ENCODE peak calls at places on chromosome 17, in nine cellular contexts. One of them, this sample, is unnamed.

GRCh38 chr17:44438634-44439033 is 49.2 kb upstream of the ITGA2B start:
- DNase-seq in SK-N-MC: no peak
- DNase-seq in transverse colon: peak
- DNase-seq in thyroid gland: peak
- DNase-seq in ascending aorta: no peak
- DNase-seq in A673: no peak
- DNase-seq in AG04449: no peak
- DNase-seq in HCT116: no peak
- DNase-seq in skeletal muscle cell: peak
- DNase-seq in this sample: no peak

GRCh38 chr17:40322417-40323315 is 13.7 kb downstream of the RARA start:
- DNase-seq in SK-N-MC: peak
- DNase-seq in transverse colon: peak
- DNase-seq in thyroid gland: peak
- DNase-seq in ascending aorta: peak
- DNase-seq in A673: peak
- DNase-seq in AG04449: no peak
- DNase-seq in HCT116: peak
- DNase-seq in skeletal muscle cell: no peak
- DNase-seq in this sample: no peak

GRCh38 chr17:36813957-36814356 is 123.3 kb upstream of the LHX1 start:
- DNase-seq in SK-N-MC: no peak
- DNase-seq in transverse colon: no peak
- DNase-seq in thyroid gland: no peak
- DNase-seq in ascending aorta: no peak
- DNase-seq in A673: no peak
- DNase-seq in AG04449: no peak
- DNase-seq in HCT116: no peak
- DNase-seq in skeletal muscle cell: no peak
- DNase-seq in this sample: no peak

GRCh38 chr17:71613996-71614395 is 506.8 kb upstream of the SOX9 start:
- DNase-seq in SK-N-MC: no peak
- DNase-seq in transverse colon: no peak
- DNase-seq in thyroid gland: no peak
- DNase-seq in ascending aorta: no peak
- DNase-seq in A673: no peak
- DNase-seq in AG04449: no peak
- DNase-seq in HCT116: no peak
- DNase-seq in skeletal muscle cell: no peak
- DNase-seq in this sample: no peak

GRCh38 chr17:54979657-54980056 is 11.1 kb downstream of the STXBP4 start:
- DNase-seq in SK-N-MC: no peak
- DNase-seq in transverse colon: no peak
- DNase-seq in thyroid gland: no peak
- DNase-seq in ascending aorta: no peak
- DNase-seq in A673: no peak
- DNase-seq in AG04449: no peak
- DNase-seq in HCT116: no peak
- DNase-seq in skeletal muscle cell: no peak
- DNase-seq in this sample: peak

GRCh38 chr17:50394711-50395110 is 2.6 kb downstream of the LRRC59 start:
- DNase-seq in SK-N-MC: no peak
- DNase-seq in transverse colon: no peak
- DNase-seq in thyroid gland: no peak
- DNase-seq in ascending aorta: no peak
- DNase-seq in A673: no peak
- DNase-seq in AG04449: no peak
- DNase-seq in HCT116: no peak
- DNase-seq in skeletal muscle cell: no peak
- DNase-seq in this sample: no peak

GRCh38 chr17:67021718-67022450 is 22.5 kb upstream of the CACNG1 start:
- DNase-seq in SK-N-MC: no peak
- DNase-seq in transverse colon: no peak
- DNase-seq in thyroid gland: peak
- DNase-seq in ascending aorta: no peak
- DNase-seq in A673: no peak
- DNase-seq in AG04449: no peak
- DNase-seq in HCT116: no peak
- DNase-seq in skeletal muscle cell: no peak
- DNase-seq in this sample: no peak

GRCh38 chr17:32903774-32904673 is 23.9 kb upstream of the TMEM98 start:
- DNase-seq in SK-N-MC: no peak
- DNase-seq in transverse colon: no peak
- DNase-seq in thyroid gland: no peak
- DNase-seq in ascending aorta: no peak
- DNase-seq in A673: no peak
- DNase-seq in AG04449: no peak
- DNase-seq in HCT116: no peak
- DNase-seq in skeletal muscle cell: no peak
- DNase-seq in this sample: no peak

GRCh38 chr17:20071824-20072691 is 62.9 kb downstream of the SPECC1 start:
- DNase-seq in SK-N-MC: no peak
- DNase-seq in transverse colon: no peak
- DNase-seq in thyroid gland: no peak
- DNase-seq in ascending aorta: no peak
- DNase-seq in A673: no peak
- DNase-seq in AG04449: no peak
- DNase-seq in HCT116: no peak
- DNase-seq in skeletal muscle cell: no peak
- DNase-seq in this sample: no peak

GRCh38 chr17:61402978-61403845 is 3.6 kb downstream of the TBX2 start:
- DNase-seq in SK-N-MC: no peak
- DNase-seq in transverse colon: no peak
- DNase-seq in thyroid gland: no peak
- DNase-seq in ascending aorta: no peak
- DNase-seq in A673: peak
- DNase-seq in AG04449: no peak
- DNase-seq in HCT116: no peak
- DNase-seq in skeletal muscle cell: no peak
- DNase-seq in this sample: no peak

GRCh38 chr17:41695134-41695661 is 6.5 kb downstream of the EIF1 start:
- DNase-seq in SK-N-MC: no peak
- DNase-seq in transverse colon: no peak
- DNase-seq in thyroid gland: no peak
- DNase-seq in ascending aorta: no peak
- DNase-seq in A673: no peak
- DNase-seq in AG04449: no peak
- DNase-seq in HCT116: no peak
- DNase-seq in skeletal muscle cell: no peak
- DNase-seq in this sample: no peak

GRCh38 chr17:18182978-18183333 is 672 bp upstream of the ALKBH5 start:
- DNase-seq in SK-N-MC: no peak
- DNase-seq in transverse colon: peak
- DNase-seq in thyroid gland: peak
- DNase-seq in ascending aorta: peak
- DNase-seq in A673: peak
- DNase-seq in AG04449: peak
- DNase-seq in HCT116: no peak
- DNase-seq in skeletal muscle cell: peak
- DNase-seq in this sample: no peak

GRCh38 chr17:33892677-33893076 is 362.4 kb upstream of the CCL2 start:
- DNase-seq in SK-N-MC: no peak
- DNase-seq in transverse colon: no peak
- DNase-seq in thyroid gland: no peak
- DNase-seq in ascending aorta: no peak
- DNase-seq in A673: no peak
- DNase-seq in AG04449: no peak
- DNase-seq in HCT116: no peak
- DNase-seq in skeletal muscle cell: no peak
- DNase-seq in this sample: no peak

GRCh38 chr17:32927724-32928526 is at the start of gene TMEM98:
- DNase-seq in SK-N-MC: no peak
- DNase-seq in transverse colon: peak
- DNase-seq in thyroid gland: peak
- DNase-seq in ascending aorta: no peak
- DNase-seq in A673: peak
- DNase-seq in AG04449: no peak
- DNase-seq in HCT116: no peak
- DNase-seq in skeletal muscle cell: no peak
- DNase-seq in this sample: no peak

GRCh38 chr17:75509528-75510258 is 5.6 kb downstream of the CASKIN2 start:
- DNase-seq in SK-N-MC: no peak
- DNase-seq in transverse colon: no peak
- DNase-seq in thyroid gland: peak
- DNase-seq in ascending aorta: no peak
- DNase-seq in A673: no peak
- DNase-seq in AG04449: no peak
- DNase-seq in HCT116: no peak
- DNase-seq in skeletal muscle cell: no peak
- DNase-seq in this sample: no peak
- H3K4me3 ChIP-seq in SK-N-MC: no peak
- H3K4me3 ChIP-seq in transverse colon: no peak
- H3K4me3 ChIP-seq in thyroid gland: no peak
- H3K4me3 ChIP-seq in ascending aorta: no peak
- H3K4me3 ChIP-seq in A673: no peak
- H3K4me3 ChIP-seq in AG04449: no peak
- H3K4me3 ChIP-seq in HCT116: no peak
- H3K4me3 ChIP-seq in skeletal muscle cell: no peak
- H3K4me3 ChIP-seq in this sample: no peak

DNA sequence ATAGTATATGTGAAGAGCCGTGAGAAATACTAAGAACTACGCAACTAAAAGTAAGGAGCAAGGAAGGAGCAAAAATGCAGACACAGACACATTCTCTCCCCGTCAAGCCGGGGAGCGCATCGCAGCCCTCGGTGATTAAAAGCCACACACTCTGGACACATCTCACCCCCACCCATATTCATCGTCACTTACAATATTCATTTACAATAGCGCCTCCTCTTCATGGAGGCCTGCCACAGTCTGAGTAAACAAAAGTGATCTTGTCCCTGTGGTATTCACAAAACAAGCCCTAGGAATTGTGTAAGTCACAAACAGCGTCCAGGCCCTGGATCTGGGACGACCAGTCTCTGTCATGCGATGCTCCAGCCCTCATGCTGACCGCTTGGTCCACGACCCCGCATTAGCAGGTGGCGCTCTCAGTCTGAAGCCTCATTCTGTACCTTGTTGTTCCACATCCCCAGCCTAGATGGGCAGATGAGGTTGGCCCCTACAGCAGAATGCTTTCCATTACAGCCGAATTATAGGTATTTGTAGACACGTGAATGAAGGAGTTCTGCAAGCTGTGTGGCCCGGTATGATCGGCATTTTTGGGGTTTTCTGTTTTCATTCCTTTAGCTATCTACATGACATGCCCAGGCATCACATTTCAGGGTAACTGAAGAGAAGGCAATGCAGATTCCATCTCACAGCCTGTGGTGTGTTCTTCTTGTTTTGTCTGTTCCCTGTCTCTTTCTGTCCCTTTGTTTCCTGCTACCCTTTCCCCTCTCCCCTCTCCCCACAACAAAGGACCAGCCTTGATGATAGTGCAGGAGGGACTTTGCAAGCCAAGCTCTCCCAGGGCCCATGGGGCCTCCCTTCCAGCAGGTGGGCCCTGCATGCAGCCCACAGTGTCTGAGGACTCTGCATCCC is 207.1 kb downstream of the RPTOR start:
- DNase-seq in SK-N-MC: no peak
- DNase-seq in transverse colon: peak
- DNase-seq in thyroid gland: no peak
- DNase-seq in ascending aorta: no peak
- DNase-seq in A673: no peak
- DNase-seq in AG04449: no peak
- DNase-seq in HCT116: no peak
- DNase-seq in skeletal muscle cell: no peak
- DNase-seq in this sample: peak
- H3K4me3 ChIP-seq in SK-N-MC: no peak
- H3K4me3 ChIP-seq in transverse colon: no peak
- H3K4me3 ChIP-seq in thyroid gland: no peak
- H3K4me3 ChIP-seq in ascending aorta: no peak
- H3K4me3 ChIP-seq in A673: no peak
- H3K4me3 ChIP-seq in AG04449: peak
- H3K4me3 ChIP-seq in HCT116: no peak
- H3K4me3 ChIP-seq in skeletal muscle cell: no peak
- H3K4me3 ChIP-seq in this sample: no peak

DNA sequence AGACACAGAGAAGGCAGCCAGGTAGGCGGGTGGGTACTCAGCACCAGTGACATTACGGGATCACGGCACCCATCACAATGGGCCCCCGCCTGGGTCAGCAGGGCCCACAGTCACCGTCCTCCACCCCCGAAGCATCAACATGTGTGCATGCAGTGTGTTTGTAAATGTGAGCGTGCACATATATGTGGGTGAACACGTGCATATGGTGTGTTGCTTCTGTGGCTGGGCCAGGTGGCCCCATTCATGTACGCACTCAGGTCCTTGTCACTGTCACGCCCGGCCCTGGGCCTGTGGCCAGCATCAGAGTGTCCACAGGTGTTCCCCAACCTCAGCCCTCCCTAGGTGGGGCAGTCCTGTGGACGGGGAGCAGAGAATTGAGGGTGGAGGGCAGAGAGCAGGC is 37.1 kb downstream of the TNFRSF13B start:
- DNase-seq in SK-N-MC: no peak
- DNase-seq in transverse colon: no peak
- DNase-seq in thyroid gland: no peak
- DNase-seq in ascending aorta: no peak
- DNase-seq in A673: no peak
- DNase-seq in AG04449: no peak
- DNase-seq in HCT116: no peak
- DNase-seq in skeletal muscle cell: no peak
- DNase-seq in this sample: no peak
- H3K4me3 ChIP-seq in SK-N-MC: no peak
- H3K4me3 ChIP-seq in transverse colon: no peak
- H3K4me3 ChIP-seq in thyroid gland: no peak
- H3K4me3 ChIP-seq in ascending aorta: no peak
- H3K4me3 ChIP-seq in A673: no peak
- H3K4me3 ChIP-seq in AG04449: no peak
- H3K4me3 ChIP-seq in HCT116: no peak
- H3K4me3 ChIP-seq in skeletal muscle cell: no peak
- H3K4me3 ChIP-seq in this sample: no peak

GRCh38 chr17:57050303-57050702 is 34.7 kb upstream of the AKAP1 start:
- DNase-seq in SK-N-MC: no peak
- DNase-seq in transverse colon: no peak
- DNase-seq in thyroid gland: no peak
- DNase-seq in ascending aorta: no peak
- DNase-seq in A673: no peak
- DNase-seq in AG04449: no peak
- DNase-seq in HCT116: no peak
- DNase-seq in skeletal muscle cell: no peak
- DNase-seq in this sample: no peak

GRCh38 chr17:57043276-57043675 is 41.8 kb upstream of the AKAP1 start:
- DNase-seq in SK-N-MC: no peak
- DNase-seq in transverse colon: no peak
- DNase-seq in thyroid gland: no peak
- DNase-seq in ascending aorta: no peak
- DNase-seq in A673: no peak
- DNase-seq in AG04449: no peak
- DNase-seq in HCT116: no peak
- DNase-seq in skeletal muscle cell: no peak
- DNase-seq in this sample: no peak

GRCh38 chr17:57048096-57048495 is 37.0 kb upstream of the AKAP1 start:
- DNase-seq in SK-N-MC: no peak
- DNase-seq in transverse colon: no peak
- DNase-seq in thyroid gland: no peak
- DNase-seq in ascending aorta: no peak
- DNase-seq in A673: no peak
- DNase-seq in AG04449: no peak
- DNase-seq in HCT116: no peak
- DNase-seq in skeletal muscle cell: no peak
- DNase-seq in this sample: no peak

GRCh38 chr17:57044976-57045867 is 39.8 kb upstream of the AKAP1 start:
- DNase-seq in SK-N-MC: no peak
- DNase-seq in transverse colon: no peak
- DNase-seq in thyroid gland: no peak
- DNase-seq in ascending aorta: no peak
- DNase-seq in A673: no peak
- DNase-seq in AG04449: no peak
- DNase-seq in HCT116: no peak
- DNase-seq in skeletal muscle cell: no peak
- DNase-seq in this sample: no peak

GRCh38 chr17:57045868-57046671 is 39.0 kb upstream of the AKAP1 start:
- DNase-seq in SK-N-MC: no peak
- DNase-seq in transverse colon: peak
- DNase-seq in thyroid gland: no peak
- DNase-seq in ascending aorta: no peak
- DNase-seq in A673: no peak
- DNase-seq in AG04449: no peak
- DNase-seq in HCT116: no peak
- DNase-seq in skeletal muscle cell: no peak
- DNase-seq in this sample: no peak
- H3K4me3 ChIP-seq in SK-N-MC: no peak
- H3K4me3 ChIP-seq in transverse colon: peak
- H3K4me3 ChIP-seq in thyroid gland: no peak
- H3K4me3 ChIP-seq in ascending aorta: peak
- H3K4me3 ChIP-seq in A673: peak
- H3K4me3 ChIP-seq in AG04449: peak
- H3K4me3 ChIP-seq in HCT116: no peak
- H3K4me3 ChIP-seq in skeletal muscle cell: peak
- H3K4me3 ChIP-seq in this sample: no peak

This sample was measured in LNCaP clone FGC.